ENCODE peak calls at places on chromosomes 6 and 20, in four cellular contexts. One of them, this sample, is unnamed.

GRCh38 chr20:52972190-52972937 is at the start of gene TSHZ2:
- DNase-seq in stimulated activated CD4-positive, alpha-beta T cell treated with anti-CD3 and anti-CD28 coated beads, Interleukin-4, amount 100 ng/mL, for 24 hours: peak; percentile 67
- DNase-seq in lung microvascular endothelial cell: peak; percentile 72
- DNase-seq in NCI-H2171 treated with DMSO at 0.1 percent for 48 hours: no peak
- DNase-seq in this sample: peak; percentile 78

GRCh38 chr6:70282906-70283461 is 19.9 kb downstream of the COL9A1 start:
- DNase-seq in stimulated activated CD4-positive, alpha-beta T cell treated with anti-CD3 and anti-CD28 coated beads, Interleukin-4, amount 100 ng/mL, for 24 hours: no peak
- DNase-seq in lung microvascular endothelial cell: no peak
- DNase-seq in NCI-H2171 treated with DMSO at 0.1 percent for 48 hours: no peak
- DNase-seq in this sample: no peak

GRCh38 chr6:57265755-57266221 is 43.7 kb upstream of the RAB23 start:
- DNase-seq in stimulated activated CD4-positive, alpha-beta T cell treated with anti-CD3 and anti-CD28 coated beads, Interleukin-4, amount 100 ng/mL, for 24 hours: no peak
- DNase-seq in lung microvascular endothelial cell: peak; percentile 65
- DNase-seq in NCI-H2171 treated with DMSO at 0.1 percent for 48 hours: no peak
- DNase-seq in this sample: peak; percentile 59

GRCh38 chr6:151702851-151703629 is 104.4 kb upstream of the ESR1 start:
- DNase-seq in stimulated activated CD4-positive, alpha-beta T cell treated with anti-CD3 and anti-CD28 coated beads, Interleukin-4, amount 100 ng/mL, for 24 hours: no peak
- DNase-seq in lung microvascular endothelial cell: no peak
- DNase-seq in NCI-H2171 treated with DMSO at 0.1 percent for 48 hours: no peak
- DNase-seq in this sample: no peak

GRCh38 chr20:61252601-61253263 is 671 bp downstream of the CDH4 start:
- DNase-seq in stimulated activated CD4-positive, alpha-beta T cell treated with anti-CD3 and anti-CD28 coated beads, Interleukin-4, amount 100 ng/mL, for 24 hours: no peak
- DNase-seq in lung microvascular endothelial cell: peak; percentile 9
- DNase-seq in NCI-H2171 treated with DMSO at 0.1 percent for 48 hours: no peak
- DNase-seq in this sample: peak; percentile 31

GRCh38 chr6:10968776-10969175 is 75.3 kb downstream of the ELOVL2 start:
- DNase-seq in stimulated activated CD4-positive, alpha-beta T cell treated with anti-CD3 and anti-CD28 coated beads, Interleukin-4, amount 100 ng/mL, for 24 hours: no peak
- DNase-seq in lung microvascular endothelial cell: no peak
- DNase-seq in NCI-H2171 treated with DMSO at 0.1 percent for 48 hours: no peak
- DNase-seq in this sample: no peak

GRCh38 chr6:74115674-74116073 is 419.7 kb downstream of the CD109 start:
- DNase-seq in stimulated activated CD4-positive, alpha-beta T cell treated with anti-CD3 and anti-CD28 coated beads, Interleukin-4, amount 100 ng/mL, for 24 hours: no peak
- DNase-seq in lung microvascular endothelial cell: no peak
- DNase-seq in NCI-H2171 treated with DMSO at 0.1 percent for 48 hours: no peak
- DNase-seq in this sample: peak; percentile 45

GRCh38 chr20:11429168-11429567 is 488.5 kb upstream of the BTBD3 start:
- DNase-seq in stimulated activated CD4-positive, alpha-beta T cell treated with anti-CD3 and anti-CD28 coated beads, Interleukin-4, amount 100 ng/mL, for 24 hours: no peak
- DNase-seq in lung microvascular endothelial cell: no peak
- DNase-seq in NCI-H2171 treated with DMSO at 0.1 percent for 48 hours: no peak
- DNase-seq in this sample: no peak

GRCh38 chr20:63829943-63830820 is 882 bp downstream of the ZBTB46 start:
- DNase-seq in stimulated activated CD4-positive, alpha-beta T cell treated with anti-CD3 and anti-CD28 coated beads, Interleukin-4, amount 100 ng/mL, for 24 hours: no peak
- DNase-seq in lung microvascular endothelial cell: peak; percentile 38
- DNase-seq in NCI-H2171 treated with DMSO at 0.1 percent for 48 hours: peak; percentile 43
- DNase-seq in this sample: peak; percentile 54

GRCh38 chr6:24584390-24584735 is 61.6 kb downstream of the KIAA0319 start:
- DNase-seq in stimulated activated CD4-positive, alpha-beta T cell treated with anti-CD3 and anti-CD28 coated beads, Interleukin-4, amount 100 ng/mL, for 24 hours: no peak
- DNase-seq in lung microvascular endothelial cell: no peak
- DNase-seq in NCI-H2171 treated with DMSO at 0.1 percent for 48 hours: peak; percentile 59
- DNase-seq in this sample: no peak

GRCh38 chr20:57911512-57912226 is 201.9 kb upstream of the PMEPA1 start:
- DNase-seq in stimulated activated CD4-positive, alpha-beta T cell treated with anti-CD3 and anti-CD28 coated beads, Interleukin-4, amount 100 ng/mL, for 24 hours: no peak
- DNase-seq in lung microvascular endothelial cell: no peak
- DNase-seq in NCI-H2171 treated with DMSO at 0.1 percent for 48 hours: no peak
- DNase-seq in this sample: no peak

GRCh38 chr6:21886601-21887091 is 293.1 kb downstream of the SOX4 start:
- DNase-seq in stimulated activated CD4-positive, alpha-beta T cell treated with anti-CD3 and anti-CD28 coated beads, Interleukin-4, amount 100 ng/mL, for 24 hours: no peak
- DNase-seq in lung microvascular endothelial cell: peak; percentile 1
- DNase-seq in NCI-H2171 treated with DMSO at 0.1 percent for 48 hours: no peak
- DNase-seq in this sample: no peak

GRCh38 chr6:73898599-73898998 is 202.6 kb downstream of the CD109 start:
- DNase-seq in stimulated activated CD4-positive, alpha-beta T cell treated with anti-CD3 and anti-CD28 coated beads, Interleukin-4, amount 100 ng/mL, for 24 hours: no peak
- DNase-seq in lung microvascular endothelial cell: no peak
- DNase-seq in NCI-H2171 treated with DMSO at 0.1 percent for 48 hours: no peak
- DNase-seq in this sample: no peak

GRCh38 chr20:50708845-50709555 is 17.7 kb upstream of the RIPOR3 start:
- DNase-seq in stimulated activated CD4-positive, alpha-beta T cell treated with anti-CD3 and anti-CD28 coated beads, Interleukin-4, amount 100 ng/mL, for 24 hours: no peak
- DNase-seq in lung microvascular endothelial cell: no peak
- DNase-seq in NCI-H2171 treated with DMSO at 0.1 percent for 48 hours: peak; percentile 18
- DNase-seq in this sample: no peak

GRCh38 chr6:42071881-42072583 is 21.7 kb downstream of the TAF8 start:
- DNase-seq in stimulated activated CD4-positive, alpha-beta T cell treated with anti-CD3 and anti-CD28 coated beads, Interleukin-4, amount 100 ng/mL, for 24 hours: no peak
- DNase-seq in lung microvascular endothelial cell: no peak
- DNase-seq in NCI-H2171 treated with DMSO at 0.1 percent for 48 hours: peak; percentile 31
- DNase-seq in this sample: no peak